ENCODE peak calls at places on chromosome 6, in five cellular contexts. Z, U, A, B and O are unnamed samples.

GRCh38 chr6:169816975-169817374 is 65.6 kb downstream of the ERMARD start:
- DNase-seq in Z (no peak), U (no peak), A (no peak), B (no peak), O (no peak)

GRCh38 chr6:128710305-128710704 is 172.6 kb upstream of the LAMA2 start:
- DNase-seq in Z (no peak), U (no peak), A (no peak), B (peak), O (no peak)

GRCh38 chr6:141521440-141521839 is 611.3 kb upstream of the GJE1 start:
- DNase-seq in Z (no peak), U (no peak), A (no peak), B (no peak), O (no peak)

GRCh38 chr6:111027219-111027618 is 45.4 kb downstream of the RPF2 start:
- DNase-seq in Z (no peak), U (no peak), A (no peak), B (no peak), O (no peak)

GRCh38 chr6:84227044-84227433 is 404 bp downstream of the CEP162 start:
- DNase-seq in Z (no peak), U (no peak), A (no peak), B (no peak), O (no peak)

GRCh38 chr6:67694127-67694526 is 941.0 kb upstream of the ADGRB3 start:
- DNase-seq in Z (no peak), U (no peak), A (peak), B (no peak), O (no peak)

GRCh38 chr6:38509713-38510112 is 130.0 kb downstream of the BTBD9 start:
- DNase-seq in Z (no peak), U (no peak), A (peak), B (peak), O (peak)

GRCh38 chr6:45930419-45931059 is 85.1 kb downstream of the CLIC5 start:
- DNase-seq in Z (peak), U (peak), A (peak), B (peak), O (peak)

GRCh38 chr6:143271024-143271423 is 179.5 kb downstream of the ADAT2 start:
- DNase-seq in Z (peak), U (no peak), A (peak), B (peak), O (peak)

GRCh38 chr6:47479874-47480273 is 2.3 kb downstream of the CD2AP start:
- DNase-seq in Z (no peak), U (no peak), A (no peak), B (no peak), O (no peak)
- H3K4me3 ChIP-seq in Z (peak), U (no peak), A (peak), B (peak), O (peak)

GRCh38 chr6:21271431-21272155 is 322.0 kb upstream of the SOX4 start:
- DNase-seq in Z (no peak), U (no peak), A (peak), B (no peak), O (no peak)
- TF ChIP-seq CTCF in Z (peak), U (no peak), A (peak), B (no peak), O (no peak)

DNA sequence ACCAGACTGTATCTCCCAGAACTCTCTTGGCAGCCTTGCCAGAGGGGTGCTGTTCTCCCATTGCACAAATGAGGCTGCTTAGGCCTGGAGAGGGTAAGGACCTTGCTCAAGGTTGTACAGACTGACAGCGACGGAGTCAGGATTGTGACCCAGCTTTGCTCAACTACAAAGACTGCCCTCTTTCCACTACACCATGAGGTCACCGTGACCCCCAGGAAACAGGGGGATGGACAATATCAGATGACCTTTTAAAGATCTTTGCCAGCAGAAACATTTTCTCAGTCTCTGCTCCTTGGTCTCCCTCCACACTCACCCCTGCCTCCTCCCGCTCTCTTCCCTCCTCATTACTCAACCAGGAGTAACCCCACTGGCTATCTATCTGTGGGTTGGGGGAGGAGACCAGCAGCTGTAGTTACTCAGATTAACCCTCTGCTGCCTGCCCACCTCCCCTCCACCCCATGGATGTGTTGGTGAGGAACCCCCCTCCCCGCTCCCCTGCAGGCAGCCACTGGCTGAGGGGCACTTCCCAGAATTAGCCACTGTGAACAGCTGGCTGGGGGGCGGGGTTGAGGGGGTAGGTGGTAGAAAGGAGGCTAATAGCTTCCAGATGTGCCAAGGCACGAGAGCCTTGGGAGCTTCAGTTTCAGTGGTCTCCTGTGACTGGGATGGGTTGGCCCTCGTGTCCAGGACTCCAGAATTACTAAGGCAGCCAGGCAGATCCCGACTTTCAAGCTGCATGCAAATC is 26.9 kb upstream of the MRPS18A start:
- DNase-seq in Z (no peak), U (no peak), A (peak), B (peak), O (no peak)
- H3K4me3 ChIP-seq in Z (no peak), U (no peak), A (peak), B (no peak), O (no peak)

GRCh38 chr6:73134588-73134987 is 90.7 kb downstream of the KHDC1L start:
- DNase-seq in Z (peak), U (no peak), A (peak), B (peak), O (no peak)
- TF ChIP-seq CTCF in Z (peak), U (no peak), A (peak), B (peak), O (peak)

DNA sequence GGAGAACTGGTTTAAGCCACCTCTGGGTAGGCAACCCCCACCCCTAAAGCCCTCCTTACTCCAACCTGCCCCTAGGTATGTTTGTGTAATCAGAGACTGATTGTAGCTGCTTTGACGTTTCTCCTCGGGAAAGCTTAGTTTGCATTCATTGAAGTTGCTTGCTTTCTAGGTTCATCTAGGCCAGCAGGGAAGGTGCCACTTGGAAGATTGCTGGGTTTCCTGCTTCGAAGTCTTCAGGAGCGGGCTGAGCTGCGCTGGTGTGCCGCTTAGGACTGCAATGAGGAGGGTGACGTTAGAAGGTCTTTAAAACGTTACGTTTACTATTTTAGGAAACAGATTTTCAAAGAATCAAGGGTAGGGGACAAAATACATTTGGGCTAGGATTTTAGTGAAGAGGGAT is 92.8 kb upstream of the PRDM1 start:
- DNase-seq in Z (no peak), U (no peak), A (no peak), B (peak), O (no peak)
- H3K4me3 ChIP-seq in Z (peak), U (peak), A (no peak), B (no peak), O (no peak)

GRCh38 chr6:26019261-26019845 is 56.8 kb downstream of the TRIM38 start:
- DNase-seq in Z (no peak), U (no peak), A (no peak), B (no peak), O (no peak)

GRCh38 chr6:26021350-26022165 is 59.0 kb downstream of the TRIM38 start:
- DNase-seq in Z (peak), U (peak), A (peak), B (peak), O (peak)

GRCh38 chr6:26020983-26021349 is 58.4 kb downstream of the TRIM38 start:
- DNase-seq in Z (peak), U (peak), A (no peak), B (peak), O (no peak)

GRCh38 chr6:26022166-26022510 is 59.5 kb downstream of the TRIM38 start:
- DNase-seq in Z (peak), U (peak), A (no peak), B (peak), O (no peak)

GRCh38 chr6:26020291-26020982 is 57.8 kb downstream of the TRIM38 start:
- DNase-seq in Z (peak), U (peak), A (no peak), B (peak), O (peak)
- TF ChIP-seq CTCF in Z (no peak), U (no peak), A (no peak), B (no peak), O (no peak)